ENCODE peak calls at places on chromosomes 11 and 22, in four cellular contexts. P is CD8-positive, alpha-beta T cell; J is kidney epithelial cell; Q is AG09319. G is an unnamed sample.

GRCh38 chr11:96215094-96215782 is 127.8 kb downstream of the MAML2 start:
- DNase-seq in Q (no peak), J (no peak), P (no peak), G (no peak)

GRCh38 chr11:124763156-124763947 is 1.3 kb upstream of the ESAM start:
- DNase-seq in P (peak), Q (peak), J (no peak), G (no peak)

GRCh38 chr11:115724709-115725108 is 220.5 kb upstream of the CADM1 start:
- DNase-seq in P (no peak), J (no peak), Q (no peak), G (no peak)

GRCh38 chr11:73350908-73351636 is 25.1 kb upstream of the RELT start:
- DNase-seq in P (peak), Q (peak), J (no peak), G (no peak)

GRCh38 chr22:23177197-23177596 is 3.1 kb upstream of the BCR start:
- DNase-seq in J (no peak), Q (no peak), P (no peak), G (no peak)

GRCh38 chr11:93570759-93571413 is 27.7 kb upstream of the SMCO4 start:
- DNase-seq in P (no peak), Q (no peak), J (peak), G (no peak)

GRCh38 chr11:130882138-130882551 is 34.1 kb downstream of the SNX19 start:
- DNase-seq in J (no peak), Q (no peak), P (no peak), G (no peak)

GRCh38 chr22:35303029-35303624 is 3.4 kb downstream of the TOM1 start:
- DNase-seq in J (no peak), Q (no peak), P (no peak), G (no peak)

GRCh38 chr11:76277298-76278175 is 71.2 kb upstream of the WNT11 start:
- DNase-seq in J (no peak), Q (no peak), P (no peak), G (no peak)

GRCh38 chr11:111548542-111548941 is 8.0 kb downstream of the LAYN start:
- DNase-seq in Q (no peak), J (no peak), P (no peak), G (no peak)

GRCh38 chr11:109123811-109124787 is 297.9 kb upstream of the C11orf87 start:
- DNase-seq in Q (no peak), J (no peak), P (no peak), G (no peak)

GRCh38 chr11:109120341-109120740 is 301.6 kb upstream of the C11orf87 start:
- DNase-seq in J (no peak), P (no peak), Q (no peak), G (no peak)

DNA sequence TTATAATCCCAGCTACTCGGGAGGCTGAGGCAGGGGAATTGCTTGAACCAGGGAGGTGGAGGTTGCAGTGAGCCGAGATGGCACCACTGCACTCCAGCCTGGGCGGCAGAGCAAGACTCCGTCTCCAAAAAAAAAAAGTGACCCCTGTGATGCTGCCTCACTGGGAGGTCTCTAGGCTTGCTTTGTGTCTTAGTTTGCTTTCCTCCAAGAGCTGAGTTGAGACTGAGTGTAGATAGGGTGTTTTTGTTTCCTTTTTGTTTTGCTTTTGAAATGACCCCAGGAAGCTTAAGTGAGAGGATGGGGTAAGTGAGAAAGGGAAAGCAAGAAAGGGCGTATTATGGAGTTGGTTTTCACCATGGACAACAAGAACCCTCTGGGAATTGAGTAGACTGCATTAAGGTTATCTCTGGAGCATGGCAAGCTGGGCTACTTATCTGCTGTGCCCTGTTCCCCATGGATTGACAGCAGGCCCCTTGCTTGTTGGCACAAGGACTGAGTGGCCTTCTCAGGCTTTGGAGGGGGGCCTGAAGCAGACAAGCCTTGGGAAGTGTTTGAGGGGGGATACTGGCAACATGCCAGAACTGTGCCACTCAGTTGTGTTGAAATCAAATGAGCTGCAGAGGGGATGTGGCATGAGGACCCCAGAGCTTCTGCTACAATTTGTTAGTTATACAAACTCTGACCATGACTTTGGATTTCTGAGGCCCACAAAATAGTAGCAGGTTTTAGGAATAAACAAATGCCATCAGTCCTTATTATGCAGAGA is 300.6 kb upstream of the C11orf87 start:
- DNase-seq in P (no peak), Q (no peak), J (no peak), G (no peak)
- TF ChIP-seq CTCF in P (no peak), Q (no peak), J (no peak), G (no peak)

GRCh38 chr11:57121996-57122395 is 59.8 kb upstream of the LRRC55 start:
- DNase-seq in Q (no peak), P (no peak), J (no peak), G (no peak)

GRCh38 chr11:57111646-57112045 is 70.1 kb upstream of the LRRC55 start:
- DNase-seq in J (no peak), Q (no peak), P (no peak), G (no peak)

DNA sequence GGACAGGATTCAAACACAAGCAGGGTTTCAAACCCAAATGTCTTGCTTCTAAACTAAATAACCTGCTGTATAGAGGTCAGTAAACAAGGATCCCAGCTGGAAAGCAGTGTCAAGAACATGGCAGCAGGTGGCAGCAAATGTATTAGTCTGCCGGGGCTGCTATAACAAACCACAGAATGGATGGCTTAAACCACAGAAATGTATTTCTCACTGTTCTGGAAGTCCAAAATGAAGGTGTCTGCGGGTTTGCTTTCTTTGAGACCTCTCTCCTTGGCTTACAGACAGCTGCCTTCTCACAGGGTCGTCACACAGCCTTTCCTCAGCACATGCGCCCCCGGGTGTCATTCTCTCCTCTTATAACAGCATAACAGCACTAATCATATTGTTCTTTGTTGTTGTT is 65.1 kb upstream of the LRRC55 start:
- DNase-seq in Q (peak), P (no peak), J (no peak), G (no peak)
- TF ChIP-seq CTCF in Q (peak), P (no peak), J (peak), G (peak)

DNA sequence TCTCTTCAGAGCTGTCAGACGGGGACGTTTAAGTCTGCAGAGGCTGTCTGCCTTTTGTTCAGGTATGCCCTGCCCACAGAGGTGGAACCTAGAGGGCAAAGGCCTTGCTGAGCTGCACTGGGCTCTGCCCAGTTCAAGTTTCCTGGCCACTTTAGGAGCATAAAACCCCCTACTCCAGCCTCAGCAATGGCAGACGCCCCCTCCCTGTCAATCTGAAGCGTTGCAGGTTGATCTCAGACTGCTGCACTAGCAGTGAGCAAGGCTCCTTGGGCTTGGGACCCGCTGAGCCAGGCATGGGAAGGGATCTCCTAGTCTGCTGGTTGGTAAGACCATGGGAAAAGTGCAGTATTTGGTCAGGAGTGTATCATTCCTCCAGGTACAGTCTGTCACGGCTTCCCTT is 66.6 kb upstream of the TP53I11 start:
- DNase-seq in J (no peak), Q (no peak), P (no peak), G (no peak)
- TF ChIP-seq CTCF in J (peak), Q (peak), P (no peak), G (peak)

GRCh38 chr11:120627535-120628163 is 116.1 kb downstream of the GRIK4 start:
- DNase-seq in P (no peak), J (no peak), Q (no peak), G (no peak)

GRCh38 chr11:120632579-120632978 is 121.0 kb downstream of the GRIK4 start:
- DNase-seq in J (no peak), Q (no peak), P (no peak), G (no peak)

GRCh38 chr11:120626791-120627190 is 115.2 kb downstream of the GRIK4 start:
- DNase-seq in P (no peak), Q (no peak), J (no peak), G (no peak)

GRCh38 chr11:120630100-120630499 is 118.6 kb downstream of the GRIK4 start:
- DNase-seq in J (no peak), P (no peak), Q (no peak), G (no peak)

GRCh38 chr11:120629407-120629806 is 117.9 kb downstream of the GRIK4 start:
- DNase-seq in Q (no peak), P (no peak), J (no peak), G (no peak)
- TF ChIP-seq CTCF in Q (no peak), P (no peak), J (no peak), G (no peak)

GRCh38 chr11:119673389-119674336 is 55.3 kb downstream of the NECTIN1 start:
- DNase-seq in P (no peak), Q (no peak), J (no peak), G (no peak)
- TF ChIP-seq CTCF in P (no peak), Q (no peak), J (peak), G (no peak)

GRCh38 chr11:31870609-31871309 is 59.6 kb upstream of the PAX6 start:
- DNase-seq in P (no peak), Q (peak), J (no peak), G (no peak)
- TF ChIP-seq CTCF in P (no peak), Q (peak), J (peak), G (peak)

GRCh38 chr11:64161037-64161436 is 4.9 kb downstream of the MACROD1 start:
- DNase-seq in P (no peak), Q (no peak), J (no peak), G (no peak)

GRCh38 chr11:64157987-64158386 is 7.9 kb downstream of the MACROD1 start:
- DNase-seq in P (no peak), J (no peak), Q (no peak), G (no peak)

GRCh38 chr11:64152841-64153691 is 12.8 kb downstream of the MACROD1 start:
- DNase-seq in Q (peak), P (peak), J (no peak), G (no peak)

GRCh38 chr11:64153831-64154230 is 12.1 kb downstream of the MACROD1 start:
- DNase-seq in J (no peak), Q (no peak), P (no peak), G (no peak)

GRCh38 chr11:64156235-64157011 is 9.5 kb downstream of the MACROD1 start:
- DNase-seq in J (no peak), P (no peak), Q (no peak), G (no peak)
- TF ChIP-seq CTCF in J (no peak), P (no peak), Q (no peak), G (no peak)

DNA sequence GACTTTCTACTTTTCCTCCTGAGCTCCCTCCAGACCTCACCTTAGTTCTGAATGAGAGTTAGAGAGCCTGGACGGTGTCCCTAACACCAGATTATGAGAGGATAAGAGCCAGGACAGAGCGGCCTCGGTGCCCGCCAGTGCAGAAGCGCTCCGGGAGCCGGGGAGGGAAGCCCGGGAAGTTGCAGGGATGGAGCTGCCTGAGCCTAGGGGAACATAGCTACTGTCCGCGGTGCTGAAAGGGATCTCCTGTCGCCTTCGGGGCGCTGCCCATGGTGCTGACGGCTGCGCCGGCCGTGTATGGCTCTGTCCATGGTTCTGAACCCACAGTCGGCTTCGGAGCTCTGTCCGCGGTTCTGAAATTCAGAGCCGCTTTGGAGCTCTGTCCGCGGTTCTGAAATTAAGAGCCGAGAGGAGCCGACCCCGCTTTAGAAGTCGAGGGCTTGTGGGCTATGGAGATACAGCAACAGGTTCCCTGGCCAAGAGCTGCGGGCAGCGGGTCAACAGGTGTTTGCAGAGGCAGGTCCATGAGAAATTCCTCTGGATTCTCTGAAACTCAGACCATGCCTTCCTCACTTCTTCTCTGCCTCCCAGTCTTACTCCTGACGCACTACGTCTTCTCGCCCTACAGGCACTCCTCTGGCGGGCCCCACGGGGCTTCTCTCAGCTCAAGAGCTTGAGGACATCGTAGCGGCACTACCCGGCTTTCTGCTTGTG is 814 bp downstream of the NPAS4 start:
- DNase-seq in P (peak), Q (peak), J (no peak), G (peak)
- TF ChIP-seq CTCF in P (no peak), Q (no peak), J (no peak), G (no peak)